ENCODE peak calls at places on chromosomes 5 and 9, in four cellular contexts. One of them, this sample, is unnamed.

GRCh38 chr5:96663608-96664007 is 1.4 kb downstream of the CAST start:
- DNase-seq in hepatocyte: no peak
- DNase-seq in NB4: no peak
- DNase-seq in AG10803: no peak
- DNase-seq in this sample: no peak

GRCh38 chr9:128286435-128286834 is 10.4 kb downstream of the SWI5 start:
- DNase-seq in hepatocyte: peak
- DNase-seq in NB4: no peak
- DNase-seq in AG10803: peak
- DNase-seq in this sample: peak

GRCh38 chr5:72510610-72511121 is 3.5 kb upstream of the ZNF366 start:
- DNase-seq in hepatocyte: no peak
- DNase-seq in NB4: no peak
- DNase-seq in AG10803: peak
- DNase-seq in this sample: peak

GRCh38 chr9:83304686-83305085 is 233.5 kb downstream of the FRMD3 start:
- DNase-seq in hepatocyte: peak
- DNase-seq in NB4: no peak
- DNase-seq in AG10803: peak
- DNase-seq in this sample: peak

GRCh38 chr5:124461857-124462423 is 284.5 kb downstream of the ZNF608 start:
- DNase-seq in hepatocyte: no peak
- DNase-seq in NB4: no peak
- DNase-seq in AG10803: no peak
- DNase-seq in this sample: no peak

GRCh38 chr5:137143244-137143605 is 355.9 kb downstream of the SPOCK1 start:
- DNase-seq in hepatocyte: no peak
- DNase-seq in NB4: no peak
- DNase-seq in AG10803: no peak
- DNase-seq in this sample: no peak

GRCh38 chr5:10563940-10564837 is at the start of gene ANKRD33B:
- DNase-seq in hepatocyte: peak
- DNase-seq in NB4: peak
- DNase-seq in AG10803: peak
- DNase-seq in this sample: peak

GRCh38 chr9:123481209-123481865 is 125.3 kb downstream of the CRB2 start:
- DNase-seq in hepatocyte: no peak
- DNase-seq in NB4: no peak
- DNase-seq in AG10803: no peak
- DNase-seq in this sample: no peak

GRCh38 chr9:71249729-71250317 is 128.4 kb upstream of the TRPM3 start:
- DNase-seq in hepatocyte: peak
- DNase-seq in NB4: peak
- DNase-seq in AG10803: peak
- DNase-seq in this sample: peak

GRCh38 chr9:4463824-4464223 is 26.4 kb upstream of the SLC1A1 start:
- DNase-seq in hepatocyte: no peak
- DNase-seq in NB4: no peak
- DNase-seq in AG10803: peak
- DNase-seq in this sample: peak

GRCh38 chr9:132942541-132943182 is 1.8 kb downstream of the TSC1 start:
- DNase-seq in hepatocyte: no peak
- DNase-seq in NB4: no peak
- DNase-seq in AG10803: peak
- DNase-seq in this sample: peak

GRCh38 chr9:126411948-126412284 is 85.3 kb downstream of the MVB12B start:
- DNase-seq in hepatocyte: no peak
- DNase-seq in NB4: no peak
- DNase-seq in AG10803: no peak
- DNase-seq in this sample: no peak
- H3K4me3 ChIP-seq in hepatocyte: no peak
- H3K4me3 ChIP-seq in NB4: no peak
- H3K4me3 ChIP-seq in AG10803: no peak
- H3K4me3 ChIP-seq in this sample: no peak

GRCh38 chr5:172110921-172111873 is 76.8 kb downstream of the STK10 start:
- DNase-seq in hepatocyte: peak
- DNase-seq in NB4: peak
- DNase-seq in AG10803: peak
- DNase-seq in this sample: peak
- TF ChIP-seq CTCF in hepatocyte: no peak
- TF ChIP-seq CTCF in NB4: no peak
- TF ChIP-seq CTCF in AG10803: no peak
- TF ChIP-seq CTCF in this sample: no peak

GRCh38 chr5:43040287-43041098 is at the start of gene ANXA2R:
- DNase-seq in hepatocyte: peak
- DNase-seq in NB4: peak
- DNase-seq in AG10803: peak
- DNase-seq in this sample: peak
- H3K4me3 ChIP-seq in hepatocyte: peak
- H3K4me3 ChIP-seq in NB4: peak
- H3K4me3 ChIP-seq in AG10803: peak
- H3K4me3 ChIP-seq in this sample: peak

GRCh38 chr9:98864257-98865180 is 57.0 kb downstream of the GALNT12 start:
- DNase-seq in hepatocyte: peak
- DNase-seq in NB4: no peak
- DNase-seq in AG10803: peak
- DNase-seq in this sample: peak

GRCh38 chr9:98859941-98860340 is 52.5 kb downstream of the GALNT12 start:
- DNase-seq in hepatocyte: no peak
- DNase-seq in NB4: no peak
- DNase-seq in AG10803: no peak
- DNase-seq in this sample: no peak

GRCh38 chr9:98862936-98863335 is 55.5 kb downstream of the GALNT12 start:
- DNase-seq in hepatocyte: no peak
- DNase-seq in NB4: no peak
- DNase-seq in AG10803: peak
- DNase-seq in this sample: no peak

GRCh38 chr9:98861881-98862501 is 54.5 kb downstream of the GALNT12 start:
- DNase-seq in hepatocyte: peak
- DNase-seq in NB4: peak
- DNase-seq in AG10803: peak
- DNase-seq in this sample: peak

DNA sequence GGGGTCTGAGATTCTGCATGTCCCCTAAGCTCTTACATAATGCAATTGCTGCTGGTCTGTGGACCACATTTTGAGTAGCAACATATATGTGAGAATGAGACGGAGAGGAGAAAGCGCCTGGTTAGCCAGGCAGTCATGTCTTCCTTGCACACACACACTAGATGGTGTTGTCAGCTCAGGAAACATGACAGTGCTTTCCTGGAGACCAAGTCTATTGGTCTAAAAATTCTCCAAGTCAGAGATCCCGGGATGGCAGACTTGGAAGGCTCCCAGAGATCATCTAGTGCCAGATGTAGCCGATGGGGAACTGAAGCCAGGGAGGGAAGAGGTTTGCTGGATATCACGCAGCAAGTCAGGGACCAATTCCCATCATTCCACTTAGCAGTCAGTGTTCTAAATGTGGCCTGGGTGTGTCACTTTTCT is 53.4 kb downstream of the GALNT12 start:
- DNase-seq in hepatocyte: peak
- DNase-seq in NB4: peak
- DNase-seq in AG10803: peak
- DNase-seq in this sample: peak
- TF ChIP-seq CTCF in hepatocyte: peak
- TF ChIP-seq CTCF in NB4: peak
- TF ChIP-seq CTCF in AG10803: peak
- TF ChIP-seq CTCF in this sample: peak

DNA sequence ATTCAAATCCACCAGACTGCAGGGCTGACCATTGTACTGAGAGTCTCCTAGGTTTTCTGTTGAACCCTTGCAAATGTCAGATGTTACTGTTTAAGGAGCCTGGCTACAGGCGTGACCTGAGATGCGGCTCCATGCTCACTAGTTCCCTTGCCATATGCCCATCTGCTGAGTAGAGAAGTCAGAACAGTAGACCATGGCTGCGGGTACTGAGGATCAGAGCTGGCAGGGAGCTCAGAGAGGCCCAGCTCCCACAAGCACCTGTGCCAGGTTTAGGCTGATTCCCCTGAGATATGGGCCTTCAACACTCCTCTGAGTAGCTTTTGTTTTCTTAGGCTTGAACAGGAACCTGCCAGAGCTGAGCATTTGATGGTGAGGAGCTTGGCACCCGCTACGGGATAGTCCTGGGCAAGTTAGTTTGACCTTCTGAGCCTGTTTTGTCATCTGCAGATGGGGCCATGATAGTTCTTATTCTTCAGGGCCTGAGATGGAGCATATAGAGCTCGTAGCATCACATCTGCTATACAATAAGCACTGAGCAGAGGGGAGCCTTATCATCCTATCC is 83.7 kb downstream of the BOD1 start:
- DNase-seq in hepatocyte: no peak
- DNase-seq in NB4: no peak
- DNase-seq in AG10803: no peak
- DNase-seq in this sample: no peak
- H3K4me3 ChIP-seq in hepatocyte: no peak
- H3K4me3 ChIP-seq in NB4: no peak
- H3K4me3 ChIP-seq in AG10803: no peak
- H3K4me3 ChIP-seq in this sample: no peak

DNA sequence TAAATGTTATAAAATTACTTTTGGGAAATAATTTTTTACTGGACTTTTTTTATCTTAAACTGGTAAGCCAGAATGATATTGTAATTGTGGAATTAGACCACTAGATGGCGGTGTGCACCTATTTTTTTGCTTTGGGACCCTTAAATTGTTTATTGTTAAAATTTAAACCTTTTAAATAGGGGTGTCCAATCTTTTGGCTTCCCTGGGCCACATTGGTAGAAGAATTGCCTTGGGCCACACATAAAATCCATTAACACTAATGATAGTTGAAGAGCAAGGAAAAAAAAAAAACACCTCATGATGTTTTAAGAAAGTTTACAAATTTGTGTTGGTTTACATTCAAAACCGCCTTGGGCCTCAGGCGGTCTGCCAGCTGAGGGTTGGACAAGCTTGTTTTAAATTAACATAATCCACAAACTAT is 28.4 kb upstream of the GADD45G start:
- DNase-seq in hepatocyte: peak
- DNase-seq in NB4: peak
- DNase-seq in AG10803: peak
- DNase-seq in this sample: peak
- TF ChIP-seq CTCF in hepatocyte: peak
- TF ChIP-seq CTCF in NB4: peak
- TF ChIP-seq CTCF in AG10803: peak
- TF ChIP-seq CTCF in this sample: peak

This sample was measured in fibroblast of the aortic adventitia.